ENCODE peak calls at places on chromosome 3, in six cellular contexts. One of them, this sample, is unnamed.

GRCh38 chr3:140180603-140181002 is 245.6 kb downstream of the CLSTN2 start:
- DNase-seq in sigmoid colon: no peak
- DNase-seq in astrocyte: no peak
- DNase-seq in brain microvascular endothelial cell: no peak
- DNase-seq in fibroblast of lung: no peak
- DNase-seq in Caco-2: no peak
- DNase-seq in this sample: no peak

GRCh38 chr3:186411994-186412393 is 50.0 kb upstream of the DGKG start:
- DNase-seq in sigmoid colon: no peak
- DNase-seq in astrocyte: no peak
- DNase-seq in brain microvascular endothelial cell: no peak
- DNase-seq in fibroblast of lung: no peak
- DNase-seq in Caco-2: no peak
- DNase-seq in this sample: no peak

GRCh38 chr3:4750306-4751056 is 228.8 kb upstream of the BHLHE40 start:
- DNase-seq in sigmoid colon: peak; percentile 81
- DNase-seq in astrocyte: peak; percentile 93
- DNase-seq in brain microvascular endothelial cell: peak; percentile 39
- DNase-seq in fibroblast of lung: no peak
- DNase-seq in Caco-2: no peak
- DNase-seq in this sample: no peak

GRCh38 chr3:2851835-2852234 is 258.3 kb downstream of the IL5RA start:
- DNase-seq in sigmoid colon: peak; percentile 70
- DNase-seq in astrocyte: no peak
- DNase-seq in brain microvascular endothelial cell: no peak
- DNase-seq in fibroblast of lung: no peak
- DNase-seq in Caco-2: no peak
- DNase-seq in this sample: no peak

GRCh38 chr3:83934208-83935150 is 1024.3 kb upstream of the CADM2 start:
- DNase-seq in sigmoid colon: no peak
- DNase-seq in astrocyte: peak; percentile 58
- DNase-seq in brain microvascular endothelial cell: no peak
- DNase-seq in fibroblast of lung: peak; percentile 1
- DNase-seq in Caco-2: peak; percentile 18
- DNase-seq in this sample: no peak

GRCh38 chr3:52532517-52532837 is 1.2 kb downstream of the NT5DC2 start:
- DNase-seq in sigmoid colon: peak; percentile 71
- DNase-seq in astrocyte: peak; percentile 45
- DNase-seq in brain microvascular endothelial cell: peak; percentile 78
- DNase-seq in fibroblast of lung: peak; percentile 58
- DNase-seq in Caco-2: no peak
- DNase-seq in this sample: no peak

GRCh38 chr3:14699643-14700042 is 24.7 kb downstream of the C3orf20 start:
- DNase-seq in sigmoid colon: no peak
- DNase-seq in astrocyte: no peak
- DNase-seq in brain microvascular endothelial cell: no peak
- DNase-seq in fibroblast of lung: no peak
- DNase-seq in Caco-2: no peak
- DNase-seq in this sample: no peak

GRCh38 chr3:8885806-8886205 is 77.5 kb downstream of the RAD18 start:
- DNase-seq in sigmoid colon: no peak
- DNase-seq in astrocyte: peak; percentile 58
- DNase-seq in brain microvascular endothelial cell: no peak
- DNase-seq in fibroblast of lung: peak; percentile 42
- DNase-seq in Caco-2: no peak
- DNase-seq in this sample: no peak

GRCh38 chr3:126213376-126214044 is 33.1 kb upstream of the ALDH1L1 start:
- DNase-seq in sigmoid colon: peak; percentile 55
- DNase-seq in astrocyte: peak; percentile 10
- DNase-seq in brain microvascular endothelial cell: no peak
- DNase-seq in fibroblast of lung: peak; percentile 10
- DNase-seq in Caco-2: no peak
- DNase-seq in this sample: no peak

GRCh38 chr3:26647078-26647477 is 24.5 kb downstream of the LRRC3B start:
- DNase-seq in sigmoid colon: no peak
- DNase-seq in astrocyte: no peak
- DNase-seq in brain microvascular endothelial cell: no peak
- DNase-seq in fibroblast of lung: no peak
- DNase-seq in Caco-2: no peak
- DNase-seq in this sample: no peak

GRCh38 chr3:47010050-47010712 is 30.7 kb downstream of the NBEAL2 start:
- DNase-seq in sigmoid colon: peak; percentile 76
- DNase-seq in astrocyte: no peak
- DNase-seq in brain microvascular endothelial cell: no peak
- DNase-seq in fibroblast of lung: no peak
- DNase-seq in Caco-2: no peak
- DNase-seq in this sample: no peak

GRCh38 chr3:114206342-114206741 is 27.5 kb upstream of the DRD3 start:
- DNase-seq in sigmoid colon: no peak
- DNase-seq in astrocyte: no peak
- DNase-seq in brain microvascular endothelial cell: no peak
- DNase-seq in fibroblast of lung: no peak
- DNase-seq in Caco-2: no peak
- DNase-seq in this sample: no peak

GRCh38 chr3:149967067-149967685 is 3.5 kb downstream of the PFN2 start:
- DNase-seq in sigmoid colon: no peak
- DNase-seq in astrocyte: no peak
- DNase-seq in brain microvascular endothelial cell: no peak
- DNase-seq in fibroblast of lung: peak; percentile 77
- DNase-seq in Caco-2: peak; percentile 18
- DNase-seq in this sample: no peak

GRCh38 chr3:133934996-133935842 is 39.5 kb upstream of the RAB6B start:
- DNase-seq in sigmoid colon: peak; percentile 47
- DNase-seq in astrocyte: no peak
- DNase-seq in brain microvascular endothelial cell: no peak
- DNase-seq in fibroblast of lung: no peak
- DNase-seq in Caco-2: no peak
- DNase-seq in this sample: no peak

GRCh38 chr3:24220859-24221657 is 273.6 kb downstream of the THRB start:
- DNase-seq in sigmoid colon: peak; percentile 82
- DNase-seq in astrocyte: peak; percentile 97
- DNase-seq in brain microvascular endothelial cell: peak; percentile 95
- DNase-seq in fibroblast of lung: peak; percentile 92
- DNase-seq in Caco-2: peak; percentile 59
- DNase-seq in this sample: peak; percentile 89

GRCh38 chr3:176714034-176714433 is 483.2 kb downstream of the TBL1XR1 start:
- DNase-seq in sigmoid colon: no peak
- DNase-seq in astrocyte: no peak
- DNase-seq in brain microvascular endothelial cell: no peak
- DNase-seq in fibroblast of lung: no peak
- DNase-seq in Caco-2: peak; percentile 45
- DNase-seq in this sample: no peak

DNA sequence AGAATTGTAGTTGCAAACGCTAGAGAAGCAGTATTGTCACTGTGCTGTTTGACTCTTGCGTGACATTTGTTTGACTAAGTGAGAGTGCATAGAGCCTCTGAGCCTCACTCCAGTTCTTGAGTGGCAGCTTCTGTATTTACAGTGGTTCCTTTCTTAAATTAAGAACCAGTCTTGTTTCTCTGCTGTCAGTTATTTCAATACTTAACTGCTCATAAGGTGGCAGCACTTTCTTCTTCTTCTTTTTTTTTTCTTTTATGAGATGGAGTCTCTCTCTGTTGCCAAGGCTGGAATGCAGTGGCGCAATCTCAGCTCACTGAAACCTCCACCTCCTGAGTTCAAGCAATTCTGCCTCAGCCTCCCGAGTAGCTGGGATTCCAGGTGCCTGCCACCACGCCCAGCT is 372.1 kb downstream of the LPP start:
- DNase-seq in sigmoid colon: peak; percentile 75
- DNase-seq in astrocyte: no peak
- DNase-seq in brain microvascular endothelial cell: no peak
- DNase-seq in fibroblast of lung: peak; percentile 39
- DNase-seq in Caco-2: peak; percentile 35
- DNase-seq in this sample: no peak
- TF ChIP-seq CTCF in sigmoid colon: no peak
- TF ChIP-seq CTCF in astrocyte: no peak
- TF ChIP-seq CTCF in brain microvascular endothelial cell: no peak
- TF ChIP-seq CTCF in fibroblast of lung: no peak
- TF ChIP-seq CTCF in Caco-2: no peak
- TF ChIP-seq CTCF in this sample: no peak

GRCh38 chr3:108218811-108219210 is 3.4 kb downstream of the IFT57 start:
- DNase-seq in sigmoid colon: no peak
- DNase-seq in astrocyte: peak; percentile 57
- DNase-seq in brain microvascular endothelial cell: no peak
- DNase-seq in fibroblast of lung: peak; percentile 73
- DNase-seq in Caco-2: no peak
- DNase-seq in this sample: no peak

GRCh38 chr3:108221911-108222812 is at the start of gene IFT57:
- DNase-seq in sigmoid colon: peak; percentile 99
- DNase-seq in astrocyte: peak; percentile 95
- DNase-seq in brain microvascular endothelial cell: peak; percentile 99
- DNase-seq in fibroblast of lung: peak; percentile 98
- DNase-seq in Caco-2: peak; percentile 95
- DNase-seq in this sample: peak; percentile 79

GRCh38 chr3:108215876-108216275 is 6.3 kb downstream of the IFT57 start:
- DNase-seq in sigmoid colon: no peak
- DNase-seq in astrocyte: no peak
- DNase-seq in brain microvascular endothelial cell: no peak
- DNase-seq in fibroblast of lung: peak; percentile 27
- DNase-seq in Caco-2: no peak
- DNase-seq in this sample: no peak

GRCh38 chr3:108221403-108221802 is 821 bp downstream of the IFT57 start:
- DNase-seq in sigmoid colon: no peak
- DNase-seq in astrocyte: no peak
- DNase-seq in brain microvascular endothelial cell: no peak
- DNase-seq in fibroblast of lung: no peak
- DNase-seq in Caco-2: no peak
- DNase-seq in this sample: no peak

DNA sequence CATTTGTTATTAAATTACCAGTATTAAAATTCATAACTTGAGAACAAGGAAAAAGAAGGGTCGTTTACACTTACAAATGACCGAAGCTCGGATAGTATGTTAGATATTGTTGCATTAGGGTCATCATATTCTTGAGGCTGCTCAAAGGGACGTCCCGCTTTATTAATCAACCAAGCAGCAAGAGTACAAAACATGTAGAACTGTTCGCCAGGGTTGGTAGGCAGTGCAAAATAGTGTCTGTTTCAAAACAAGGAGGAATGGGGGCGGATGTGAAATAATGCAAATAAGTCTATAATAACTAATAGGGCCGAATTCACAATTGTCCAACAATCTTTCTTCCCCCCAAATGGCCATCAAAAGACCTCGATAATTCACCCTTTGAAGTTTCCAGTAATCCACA is 2.9 kb downstream of the IFT57 start:
- DNase-seq in sigmoid colon: no peak
- DNase-seq in astrocyte: no peak
- DNase-seq in brain microvascular endothelial cell: no peak
- DNase-seq in fibroblast of lung: no peak
- DNase-seq in Caco-2: no peak
- DNase-seq in this sample: no peak
- H3K4me3 ChIP-seq in sigmoid colon: no peak overlapping the region
- H3K4me3 ChIP-seq in astrocyte: no peak overlapping the region
- H3K4me3 ChIP-seq in brain microvascular endothelial cell: no peak overlapping the region
- H3K4me3 ChIP-seq in fibroblast of lung: no peak overlapping the region
- H3K4me3 ChIP-seq in Caco-2: no peak overlapping the region
- H3K4me3 ChIP-seq in this sample: no peak overlapping the region

GRCh38 chr3:98612587-98612986 is 19.2 kb upstream of the CPOX start:
- DNase-seq in sigmoid colon: no peak
- DNase-seq in astrocyte: no peak
- DNase-seq in brain microvascular endothelial cell: no peak
- DNase-seq in fibroblast of lung: no peak
- DNase-seq in Caco-2: peak; percentile 48
- DNase-seq in this sample: no peak
- TF ChIP-seq CTCF in sigmoid colon: no peak
- TF ChIP-seq CTCF in astrocyte: no peak
- TF ChIP-seq CTCF in brain microvascular endothelial cell: peak; percentile 38
- TF ChIP-seq CTCF in fibroblast of lung: no peak
- TF ChIP-seq CTCF in Caco-2: peak; percentile 24
- TF ChIP-seq CTCF in this sample: no peak

DNA sequence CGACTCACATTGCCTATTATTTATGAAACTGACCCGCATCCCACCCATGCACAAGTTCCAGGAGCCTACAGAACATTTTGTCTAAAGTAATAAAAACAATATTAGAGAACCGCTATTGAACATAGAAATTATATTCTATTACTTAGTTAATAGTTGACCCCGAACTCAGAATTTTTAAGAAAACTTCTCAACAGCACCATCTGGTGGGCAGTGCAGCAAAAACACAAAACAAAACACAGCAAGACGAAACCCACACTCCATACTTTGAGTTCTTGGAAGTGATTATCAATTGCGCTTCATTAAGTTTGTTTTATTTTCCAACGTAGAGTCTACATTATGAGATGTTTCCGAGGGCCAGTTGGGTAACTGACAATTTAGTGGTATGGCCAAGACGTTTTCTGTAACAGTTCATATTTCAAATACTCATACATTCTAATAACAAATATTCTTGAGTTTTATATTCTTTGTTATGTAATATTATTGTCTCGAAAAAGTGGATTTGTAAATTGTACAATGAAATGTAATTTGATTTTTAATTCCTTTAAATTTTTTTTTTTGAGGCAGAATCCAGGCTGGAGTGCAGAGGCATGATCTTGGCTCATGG is 24.0 kb upstream of the C3orf70 start:
- DNase-seq in sigmoid colon: no peak
- DNase-seq in astrocyte: no peak
- DNase-seq in brain microvascular endothelial cell: peak; percentile 37
- DNase-seq in fibroblast of lung: peak; percentile 57
- DNase-seq in Caco-2: peak; percentile 54
- DNase-seq in this sample: no peak
- H3K4me3 ChIP-seq in sigmoid colon: no peak overlapping the region
- H3K4me3 ChIP-seq in astrocyte: no peak overlapping the region
- H3K4me3 ChIP-seq in brain microvascular endothelial cell: no peak overlapping the region
- H3K4me3 ChIP-seq in fibroblast of lung: no peak overlapping the region
- H3K4me3 ChIP-seq in Caco-2: no peak overlapping the region
- H3K4me3 ChIP-seq in this sample: no peak overlapping the region

This sample was measured in AG04449.